ENCODE peak calls at places on chromosomes 7 and 10, in eight cellular contexts. N is lung microvascular endothelial cell, T is NT2/D1, C is smooth muscle cell of the brain vasculature, S is skeletal muscle cell, P is GM04503, Z is esophagus squamous epithelium, L is activated T-cell treated with anti-CD3 and anti-CD28 coated beads for 1 hour. B is an unnamed sample.

GRCh38 chr7:142954680-142955268 is 7.4 kb downstream of the KEL start:
- DNase-seq in C (no peak), L (no peak), P (no peak), T (no peak), Z (no peak), S (no peak), N (no peak), B (no peak)

GRCh38 chr10:108783897-108784296 is 1139.4 kb downstream of the XPNPEP1 start:
- DNase-seq in C (no peak), L (no peak), T (peak; percentile 67), Z (no peak), N (peak; percentile 81), P (no peak), S (no peak), B (no peak)

GRCh38 chr10:94567714-94568520 is 22.3 kb downstream of the HELLS start:
- DNase-seq in L (no peak), P (no peak), C (no peak), T (no peak), S (no peak), Z (no peak), N (no peak), B (no peak)

GRCh38 chr10:100535715-100536353 is at the start of gene HIF1AN:
- DNase-seq in L (peak; percentile 77), C (peak; percentile 92), S (peak; percentile 78), N (peak; percentile 96), P (peak; percentile 71), Z (peak; percentile 64), T (peak; percentile 83), B (peak; percentile 96)

GRCh38 chr10:103333934-103334520 is 16.9 kb downstream of the PCGF6 start:
- DNase-seq in S (no peak), L (no peak), Z (no peak), P (no peak), T (no peak), N (peak; percentile 49), C (no peak), B (no peak)

GRCh38 chr7:43071604-43072003 is 40.8 kb upstream of the HECW1 start:
- DNase-seq in T (peak; percentile 60), N (peak; percentile 6), L (no peak), P (no peak), Z (no peak), C (no peak), S (no peak), B (no peak)

GRCh38 chr7:44539669-44540516 is 1.2 kb downstream of the NPC1L1 start:
- DNase-seq in Z (no peak), N (no peak), L (no peak), T (no peak), S (no peak), P (no peak), C (no peak), B (no peak)

GRCh38 chr7:149635561-149636329 is 137.6 kb downstream of the ZNF467 start:
- DNase-seq in S (no peak), N (no peak), L (no peak), P (no peak), Z (no peak), T (no peak), C (no peak), B (peak; percentile 64)

GRCh38 chr7:108406474-108406873 is 49.8 kb downstream of the NRCAM start:
- DNase-seq in N (no peak), L (no peak), Z (no peak), S (peak; percentile 25), P (no peak), C (no peak), T (no peak), B (no peak)

GRCh38 chr7:123573371-123573770 is 15.8 kb upstream of the NDUFA5 start:
- DNase-seq in P (no peak), C (no peak), Z (no peak), N (no peak), L (no peak), T (no peak), S (no peak), B (no peak)

GRCh38 chr7:86942081-86942480 is 117.4 kb downstream of the ELAPOR2 start:
- DNase-seq in Z (no peak), L (no peak), C (no peak), T (no peak), N (no peak), S (no peak), P (no peak), B (no peak)

GRCh38 chr10:110834622-110835219 is 37.0 kb upstream of the PDCD4 start:
- DNase-seq in N (peak; percentile 84), T (peak; percentile 20), P (no peak), Z (no peak), C (no peak), L (no peak), S (no peak), B (no peak)

GRCh38 chr10:86665868-86666267 is 2.4 kb upstream of the LDB3 start:
- DNase-seq in N (no peak), Z (no peak), S (no peak), L (no peak), T (no peak), C (no peak), P (no peak), B (no peak)

GRCh38 chr7:44201813-44202212 is 1.0 kb downstream of the YKT6 start:
- DNase-seq in Z (no peak), P (no peak), L (no peak), C (no peak), T (no peak), S (no peak), N (no peak), B (no peak)

GRCh38 chr7:5283421-5284303 is 919 bp downstream of the SLC29A4 start:
- DNase-seq in C (no peak), T (no peak), N (no peak), Z (no peak), P (no peak), L (no peak), S (no peak), B (no peak)

GRCh38 chr10:102675887-102676616 is 31.8 kb downstream of the TRIM8 start:
- DNase-seq in P (peak; percentile 85), L (no peak), Z (no peak), C (peak; percentile 75), S (peak; percentile 87), T (no peak), N (no peak), B (no peak)

GRCh38 chr10:117365612-117366011 is 9.6 kb downstream of the PDZD8 start:
- DNase-seq in T (no peak), P (no peak), N (peak; percentile 74), S (no peak), C (no peak), Z (no peak), L (no peak), B (no peak)

GRCh38 chr7:130966246-130967009 is 232.4 kb upstream of the KLF14 start:
- DNase-seq in T (no peak), C (no peak), N (no peak), Z (no peak), L (no peak), S (no peak), P (peak; percentile 51), B (no peak)

GRCh38 chr10:7417103-7417623 is 6.3 kb upstream of the SFMBT2 start:
- DNase-seq in L (no peak), S (no peak), Z (no peak), N (peak; percentile 67), P (no peak), T (no peak), C (no peak), B (no peak)

GRCh38 chr7:27166475-27167169 is 1.3 kb upstream of the HOXA9 start:
- DNase-seq in P (no peak), S (no peak), T (no peak), C (no peak), Z (no peak), L (no peak), N (no peak), B (no peak)

GRCh38 chr10:130461631-130462030 is 325.4 kb downstream of the GLRX3 start:
- DNase-seq in S (no peak), P (no peak), N (no peak), Z (no peak), L (no peak), C (no peak), T (no peak), B (peak; percentile 67)

GRCh38 chr7:99042957-99043356 is 101.0 kb downstream of the SMURF1 start:
- DNase-seq in L (no peak), N (peak; percentile 52), C (no peak), Z (no peak), T (no peak), P (no peak), S (no peak), B (no peak)

GRCh38 chr7:151838861-151839381 is 38.0 kb downstream of the PRKAG2 start:
- DNase-seq in C (no peak), P (no peak), Z (no peak), T (no peak), S (no peak), N (no peak), L (no peak), B (no peak)

B was measured in osteocyte.